ENCODE peak calls at places on chromosomes 1 and 21, in five cellular contexts. A, T, F, U and Q are unnamed samples.

GRCh38 chr1:41811051-41811795 is 107.5 kb downstream of the HIVEP3 start:
- DNase-seq in T (no peak), U (no peak), F (no peak), A (peak; percentile 83), Q (no peak)

GRCh38 chr1:162328507-162328906 is 48.1 kb downstream of the SPATA46 start:
- DNase-seq in U (no peak), T (no peak), F (no peak), A (no peak), Q (no peak)

GRCh38 chr1:220914283-220915116 is 35.3 kb downstream of the HLX start:
- DNase-seq in F (no peak), T (no peak), U (no peak), A (no peak), Q (no peak)

GRCh38 chr1:154420172-154420571 is 15.0 kb downstream of the IL6R start:
- DNase-seq in A (peak; percentile 90), F (peak; percentile 53), T (no peak), U (peak; percentile 84), Q (peak; percentile 84)

GRCh38 chr1:230292739-230293720 is 133.1 kb downstream of the PGBD5 start:
- DNase-seq in T (no peak), F (no peak), A (no peak), U (peak; percentile 50), Q (no peak)

GRCh38 chr1:58412071-58412580 is 134.4 kb downstream of the OMA1 start:
- DNase-seq in T (no peak), F (peak; percentile 5), U (peak; percentile 9), A (no peak), Q (peak; percentile 35)

GRCh38 chr1:244576259-244576892 is 76.5 kb upstream of the DESI2 start:
- DNase-seq in F (no peak), T (no peak), A (no peak), U (no peak), Q (no peak)

GRCh38 chr1:183163311-183163710 is 22.8 kb upstream of the LAMC2 start:
- DNase-seq in U (peak; percentile 98), A (no peak), T (no peak), F (peak; percentile 60), Q (peak; percentile 89)

GRCh38 chr1:157166581-157166980 is 28.4 kb upstream of the ETV3 start:
- DNase-seq in F (no peak), T (no peak), U (no peak), A (no peak), Q (no peak)

GRCh38 chr1:168803696-168804510 is 74.9 kb upstream of the DPT start:
- DNase-seq in U (no peak), T (peak; percentile 63), A (no peak), F (no peak), Q (no peak)

GRCh38 chr1:180173952-180174351 is 19.3 kb downstream of the QSOX1 start:
- DNase-seq in U (no peak), F (no peak), T (no peak), A (no peak), Q (no peak)

GRCh38 chr1:23421752-23422312 is 2.7 kb downstream of the TCEA3 start:
- DNase-seq in A (no peak), T (no peak), U (no peak), F (no peak), Q (no peak)

GRCh38 chr1:244974550-244974949 is 110.2 kb upstream of the HNRNPU start:
- DNase-seq in U (no peak), A (no peak), T (no peak), F (no peak), Q (no peak)

GRCh38 chr1:175895966-175896365 is 152.6 kb upstream of the TNR start:
- DNase-seq in U (no peak), T (no peak), F (no peak), A (no peak), Q (no peak)

GRCh38 chr21:43361493-43362296 is 65.2 kb downstream of the SIK1 start:
- DNase-seq in T (no peak), U (peak; percentile 90), F (no peak), A (peak; percentile 64), Q (no peak)

GRCh38 chr1:72946901-72947505 is 664.7 kb upstream of the NEGR1 start:
- DNase-seq in F (no peak), A (no peak), U (no peak), T (no peak), Q (no peak)

GRCh38 chr21:43370888-43371570 is 55.9 kb downstream of the SIK1 start:
- DNase-seq in A (no peak), F (no peak), U (peak; percentile 34), T (no peak), Q (no peak)

GRCh38 chr1:29822895-29823294 is 586.6 kb downstream of the PTPRU start:
- DNase-seq in U (no peak), T (no peak), F (no peak), A (no peak), Q (no peak)

GRCh38 chr21:46038871-46039397 is 57.4 kb downstream of the COL6A1 start:
- DNase-seq in U (no peak), F (no peak), A (peak; percentile 80), T (no peak), Q (no peak)

GRCh38 chr1:202725541-202725940 is 15.3 kb upstream of the SYT2 start:
- DNase-seq in U (no peak), F (no peak), A (no peak), T (no peak), Q (no peak)

GRCh38 chr1:84427520-84428188 is 29.4 kb downstream of the DNASE2B start:
- DNase-seq in A (no peak), T (no peak), U (peak; percentile 88), F (peak; percentile 36), Q (no peak)

GRCh38 chr1:232923739-232924386 is 26.5 kb upstream of the NTPCR start:
- DNase-seq in F (no peak), T (no peak), U (peak; percentile 87), A (no peak), Q (peak; percentile 83)

GRCh38 chr1:40338745-40339419 is 21.8 kb upstream of the COL9A2 start:
- DNase-seq in U (peak; percentile 72), F (peak; percentile 93), T (peak; percentile 86), A (peak; percentile 92), Q (peak; percentile 47)

GRCh38 chr1:184755226-184756065 is 788 bp upstream of the EDEM3 start:
- DNase-seq in A (no peak), T (peak; percentile 23), U (peak; percentile 62), F (peak; percentile 6), Q (peak; percentile 59)

GRCh38 chr1:236282159-236282716 is 480 bp upstream of the ERO1B start:
- DNase-seq in A (no peak), U (peak; percentile 20), T (no peak), F (no peak), Q (no peak)

GRCh38 chr1:160954158-160955104 is at the start of gene ITLN2:
- DNase-seq in F (peak; percentile 17), U (peak; percentile 47), T (peak; percentile 68), A (no peak), Q (no peak)

GRCh38 chr1:48229309-48229708 is 6.8 kb downstream of the SLC5A9 start:
- DNase-seq in A (no peak), F (no peak), U (no peak), T (no peak), Q (no peak)

GRCh38 chr1:216815239-216815955 is 92.2 kb upstream of the ESRRG start:
- DNase-seq in T (peak; percentile 41), F (no peak), U (peak; percentile 18), A (no peak), Q (no peak)

GRCh38 chr1:216820345-216820744 is 97.1 kb upstream of the ESRRG start:
- DNase-seq in T (no peak), F (no peak), U (no peak), A (no peak), Q (no peak)

GRCh38 chr1:216822480-216822879 is 99.3 kb upstream of the ESRRG start:
- DNase-seq in F (no peak), A (no peak), T (no peak), U (no peak), Q (no peak)

GRCh38 chr1:216812966-216813365 is 89.7 kb upstream of the ESRRG start:
- DNase-seq in T (no peak), F (no peak), A (no peak), U (peak; percentile 75), Q (no peak)

GRCh38 chr1:216818284-216818683 is 95.1 kb upstream of the ESRRG start:
- DNase-seq in U (no peak), A (no peak), T (no peak), F (no peak), Q (no peak)
- TF ChIP-seq CTCF in U (no peak), A (no peak), T (no peak), F (no peak), Q (no peak)

GRCh38 chr1:24925963-24926362 is 4.1 kb downstream of the RUNX3 start:
- DNase-seq in T (no peak), U (no peak), F (no peak), A (no peak), Q (no peak)

GRCh38 chr1:24928631-24929090 is 1.4 kb downstream of the RUNX3 start:
- DNase-seq in A (peak; percentile 67), T (no peak), U (no peak), F (no peak), Q (no peak)

GRCh38 chr1:24927886-24928630 is 2.0 kb downstream of the RUNX3 start:
- DNase-seq in F (no peak), T (no peak), A (no peak), U (no peak), Q (no peak)

GRCh38 chr1:24926596-24927249 is 3.4 kb downstream of the RUNX3 start:
- DNase-seq in A (peak; percentile 34), U (no peak), F (no peak), T (peak; percentile 60), Q (no peak)

GRCh38 chr1:24927473-24927872 is 2.6 kb downstream of the RUNX3 start:
- DNase-seq in T (no peak), F (no peak), U (no peak), A (peak; percentile 71), Q (no peak)
- H3K27me3 ChIP-seq in T (peaks cover 81% of the 10 kb centered on the region), F (peaks cover 10% of the 10 kb centered on the region), U (peaks cover 47% of the 10 kb centered on the region), A (peaks cover 70% of the 10 kb centered on the region), Q (peaks cover 82% of the 10 kb centered on the region)

GRCh38 chr1:200022239-200022804 is 5.2 kb upstream of the NR5A2 start:
- DNase-seq in F (no peak), U (no peak), A (no peak), T (no peak), Q (no peak)

GRCh38 chr1:200027264-200027823 is at the start of gene NR5A2:
- DNase-seq in F (no peak), A (no peak), U (no peak), T (no peak), Q (no peak)

GRCh38 chr1:200015811-200016210 is 11.7 kb upstream of the NR5A2 start:
- DNase-seq in F (no peak), U (no peak), T (no peak), A (no peak), Q (no peak)

DNA sequence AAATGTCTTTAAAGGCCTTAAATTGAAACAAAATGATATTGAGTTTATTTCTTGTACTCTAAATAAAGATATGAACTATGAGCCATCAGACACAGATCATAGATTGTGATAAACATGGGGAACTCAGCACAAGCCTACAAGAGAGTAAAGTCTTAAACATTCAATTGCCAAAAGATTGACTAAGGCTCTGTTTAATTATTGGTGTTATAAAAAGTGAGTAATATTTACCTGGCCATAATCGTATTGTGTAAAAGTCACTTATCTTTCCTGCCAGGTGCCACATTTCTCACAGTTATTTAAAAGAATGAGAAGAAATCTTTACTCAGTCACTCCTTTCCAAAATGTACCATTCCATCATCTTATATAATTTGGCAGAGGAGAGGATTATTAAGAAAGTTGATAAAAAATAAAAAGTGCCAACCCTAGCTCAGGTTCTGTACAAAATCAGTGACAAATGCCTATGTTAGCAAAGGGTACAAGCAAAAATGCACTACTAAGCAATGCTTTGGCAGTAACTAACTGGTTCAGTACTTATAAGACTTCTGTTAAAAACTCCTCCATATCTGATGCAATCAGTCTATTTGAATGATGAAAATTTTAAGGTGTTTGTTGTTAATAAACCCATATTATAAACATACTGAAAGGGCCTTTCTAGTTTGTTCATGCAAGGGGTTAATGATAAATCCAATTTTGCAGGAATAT is 5.8 kb upstream of the NR5A2 start:
- DNase-seq in F (no peak), U (no peak), T (no peak), A (no peak), Q (no peak)
- TF ChIP-seq CTCF in F (no peak), U (no peak), T (no peak), A (no peak), Q (no peak)

GRCh38 chr1:36771222-36771621 is 263.1 kb downstream of the GRIK3 start:
- DNase-seq in T (no peak), A (no peak), U (no peak), F (no peak), Q (no peak)
- H3K27me3 ChIP-seq in T (peaks cover 12% of the 10 kb centered on the region), A (peaks cover 20% of the 10 kb centered on the region), U (no peaks in the 10 kb centered on the region), F (peaks cover 74% of the 10 kb centered on the region), Q (peaks cover 5% of the 10 kb centered on the region)